ENCODE peak calls at places on chromosome 5, in seven cellular contexts. U, H, Y, O, W, J and B are unnamed samples.

GRCh38 chr5:116652196-116652729 is 77.6 kb upstream of the SEMA6A start:
- DNase-seq in U (no peak), H (peak; percentile 32), Y (peak; percentile 58), O (peak; percentile 96), W (no peak), J (peak; percentile 80), B (no peak)

GRCh38 chr5:174553556-174553955 is 170.8 kb upstream of the MSX2 start:
- DNase-seq in U (no peak), H (no peak), Y (no peak), O (no peak), W (no peak), J (no peak), B (no peak)

GRCh38 chr5:174533771-174534221 is 190.6 kb upstream of the MSX2 start:
- DNase-seq in U (no peak), H (no peak), Y (peak; percentile 81), O (peak; percentile 98), W (no peak), J (peak; percentile 82), B (no peak)

GRCh38 chr5:142871880-142872200 is 101.7 kb downstream of the ARHGAP26 start:
- DNase-seq in U (no peak), H (no peak), Y (peak; percentile 56), O (no peak), W (no peak), J (no peak), B (no peak)

GRCh38 chr5:102742215-102742614 is 12.9 kb upstream of the PAM start:
- DNase-seq in U (no peak), H (no peak), Y (no peak), O (no peak), W (no peak), J (no peak), B (no peak)

GRCh38 chr5:55731848-55732247 is 6.0 kb upstream of the DDX4 start:
- DNase-seq in U (no peak), H (no peak), Y (no peak), O (no peak), W (no peak), J (no peak), B (no peak)

GRCh38 chr5:85605381-85605780 is 1012.4 kb upstream of the COX7C start:
- DNase-seq in U (no peak), H (no peak), Y (no peak), O (no peak), W (no peak), J (no peak), B (no peak)

GRCh38 chr5:72282878-72283277 is 37.2 kb downstream of the MRPS27 start:
- DNase-seq in U (no peak), H (no peak), Y (peak; percentile 74), O (no peak), W (no peak), J (no peak), B (no peak)

GRCh38 chr5:88770290-88771257 is 112.4 kb downstream of the MEF2C start:
- DNase-seq in U (no peak), H (no peak), Y (no peak), O (no peak), W (no peak), J (peak; percentile 32), B (no peak)

GRCh38 chr5:17219006-17219422 is 1.6 kb downstream of the BASP1 start:
- DNase-seq in U (no peak), H (no peak), Y (no peak), O (no peak), W (no peak), J (no peak), B (no peak)

GRCh38 chr5:170875811-170876210 is 14.0 kb downstream of the RANBP17 start:
- DNase-seq in U (no peak), H (no peak), Y (no peak), O (no peak), W (no peak), J (no peak), B (no peak)

GRCh38 chr5:79697222-79698164 is 7.9 kb downstream of the CMYA5 start:
- DNase-seq in U (no peak), H (no peak), Y (peak; percentile 54), O (no peak), W (no peak), J (peak; percentile 26), B (no peak)

GRCh38 chr5:51669095-51669494 is 285.8 kb downstream of the ISL1 start:
- DNase-seq in U (no peak), H (no peak), Y (no peak), O (no peak), W (no peak), J (no peak), B (no peak)

GRCh38 chr5:116576043-116576713 is 1.6 kb upstream of the SEMA6A start:
- DNase-seq in U (no peak), H (peak; percentile 49), Y (peak; percentile 68), O (peak; percentile 64), W (no peak), J (peak; percentile 77), B (peak; percentile 54)

GRCh38 chr5:78985407-78986223 is 505 bp upstream of the ARSB start:
- DNase-seq in U (no peak), H (peak; percentile 44), Y (peak; percentile 56), O (peak; percentile 37), W (peak; percentile 17), J (peak; percentile 38), B (peak; percentile 39)

GRCh38 chr5:124990723-124991122 is 244.3 kb upstream of the ZNF608 start:
- DNase-seq in U (no peak), H (no peak), Y (no peak), O (no peak), W (no peak), J (no peak), B (no peak)

GRCh38 chr5:90263102-90263501 is 146.5 kb downstream of the CETN3 start:
- DNase-seq in U (no peak), H (no peak), Y (no peak), O (no peak), W (no peak), J (no peak), B (no peak)

GRCh38 chr5:141565826-141566575 is 52.8 kb downstream of the DIAPH1 start:
- DNase-seq in U (no peak), H (no peak), Y (no peak), O (no peak), W (no peak), J (no peak), B (no peak)

GRCh38 chr5:65172486-65173129 is 309.1 kb downstream of the ADAMTS6 start:
- DNase-seq in U (no peak), H (no peak), Y (peak; percentile 77), O (no peak), W (no peak), J (peak; percentile 90), B (peak; percentile 17)